ENCODE peak calls at places on chromosome 6, in six cellular contexts. O, X, C, N, F and I are unnamed samples.

GRCh38 chr6:97468981-97469380 is 186.0 kb upstream of the MMS22L start:
- ATAC-seq in F (no peak), O (no peak), X (no peak), N (no peak), C (no peak), I (no peak)

GRCh38 chr6:158328446-158328845 is 16.2 kb downstream of the TULP4 start:
- ATAC-seq in O (no peak), C (peak), F (no peak), X (peak), N (no peak), I (no peak)

GRCh38 chr6:148144917-148145521 is 197.6 kb upstream of the SASH1 start:
- ATAC-seq in X (peak), F (peak), C (peak), O (peak), N (peak), I (no peak)

GRCh38 chr6:2899596-2899995 is 3.5 kb downstream of the SERPINB9 start:
- ATAC-seq in O (no peak), N (no peak), C (no peak), F (no peak), X (peak), I (no peak)

GRCh38 chr6:15776458-15776980 is 113.7 kb upstream of the DTNBP1 start:
- ATAC-seq in X (peak), N (no peak), F (no peak), O (no peak), C (no peak), I (no peak)

GRCh38 chr6:169205176-169206160 is 48.2 kb downstream of the THBS2 start:
- ATAC-seq in N (no peak), O (no peak), C (no peak), F (peak), X (no peak), I (peak)

GRCh38 chr6:36649721-36650484 is 28.6 kb upstream of the CDKN1A start:
- ATAC-seq in O (peak), X (no peak), F (no peak), C (peak), N (no peak), I (no peak)

GRCh38 chr6:158290040-158290439 is 22.2 kb upstream of the TULP4 start:
- ATAC-seq in N (no peak), X (peak), O (no peak), F (no peak), C (no peak), I (no peak)

GRCh38 chr6:35265523-35265922 is 6.0 kb downstream of the ZNF76 start:
- ATAC-seq in X (no peak), N (no peak), F (no peak), O (no peak), C (no peak), I (no peak)

GRCh38 chr6:109182590-109182989 is 87.3 kb downstream of the CEP57L1 start:
- ATAC-seq in C (peak), F (no peak), O (no peak), N (no peak), X (no peak), I (peak)

GRCh38 chr6:24690561-24690960 is 23.7 kb downstream of the ACOT13 start:
- ATAC-seq in C (no peak), N (no peak), F (no peak), O (no peak), X (no peak), I (no peak)

GRCh38 chr6:52603000-52603795 is 26.3 kb upstream of the TRAM2 start:
- ATAC-seq in N (no peak), F (no peak), X (peak), C (no peak), O (peak), I (no peak)

GRCh38 chr6:130997061-130997753 is 65.8 kb downstream of the EPB41L2 start:
- ATAC-seq in N (no peak), F (no peak), C (no peak), X (no peak), O (no peak), I (no peak)

GRCh38 chr6:161677188-161677587 is 403.3 kb upstream of the AGPAT4 start:
- ATAC-seq in O (no peak), X (no peak), N (no peak), F (no peak), C (no peak), I (no peak)

GRCh38 chr6:157881375-157881774 is 58.3 kb downstream of the SNX9 start:
- ATAC-seq in N (no peak), F (no peak), O (no peak), X (no peak), C (no peak), I (no peak)

GRCh38 chr6:11043961-11044711 is at the start of gene ELOVL2:
- ATAC-seq in C (peak), F (peak), N (peak), O (peak), X (peak), I (peak)

GRCh38 chr6:57207872-57208271 is 14.2 kb downstream of the RAB23 start:
- ATAC-seq in X (peak), O (peak), N (no peak), C (no peak), F (no peak), I (no peak)

GRCh38 chr6:2204272-2204671 is 41.1 kb downstream of the GMDS start:
- ATAC-seq in C (no peak), N (no peak), O (no peak), X (no peak), F (no peak), I (no peak)

GRCh38 chr6:108587258-108588059 is 26.7 kb downstream of the FOXO3 start:
- ATAC-seq in O (peak), C (peak), X (no peak), N (peak), F (no peak), I (no peak)

GRCh38 chr6:115821798-115822197 is 238.9 kb downstream of the FRK start:
- ATAC-seq in F (no peak), N (no peak), C (peak), O (no peak), X (no peak), I (no peak)

GRCh38 chr6:88870728-88871330 is 92.6 kb downstream of the RNGTT start:
- ATAC-seq in C (no peak), X (peak), N (no peak), O (peak), F (peak), I (no peak)

GRCh38 chr6:90445533-90446108 is 141.3 kb downstream of the MAP3K7 start:
- ATAC-seq in F (no peak), O (no peak), X (no peak), N (no peak), C (no peak), I (no peak)

GRCh38 chr6:90450268-90450953 is 136.5 kb downstream of the MAP3K7 start:
- ATAC-seq in C (no peak), X (no peak), F (no peak), N (no peak), O (no peak), I (no peak)

GRCh38 chr6:90444125-90444745 is 142.6 kb downstream of the MAP3K7 start:
- ATAC-seq in C (no peak), N (no peak), X (no peak), F (no peak), O (no peak), I (no peak)

GRCh38 chr6:90442366-90442765 is 144.5 kb downstream of the MAP3K7 start:
- ATAC-seq in X (no peak), C (no peak), N (no peak), F (no peak), O (no peak), I (no peak)

GRCh38 chr6:90446164-90446563 is 140.7 kb downstream of the MAP3K7 start:
- ATAC-seq in C (no peak), O (no peak), F (no peak), X (no peak), N (no peak), I (no peak)
- TF ChIP-seq EP300 in C (no peak), O (no peak), F (no peak), X (no peak), N (no peak), I (no peak)

DNA sequence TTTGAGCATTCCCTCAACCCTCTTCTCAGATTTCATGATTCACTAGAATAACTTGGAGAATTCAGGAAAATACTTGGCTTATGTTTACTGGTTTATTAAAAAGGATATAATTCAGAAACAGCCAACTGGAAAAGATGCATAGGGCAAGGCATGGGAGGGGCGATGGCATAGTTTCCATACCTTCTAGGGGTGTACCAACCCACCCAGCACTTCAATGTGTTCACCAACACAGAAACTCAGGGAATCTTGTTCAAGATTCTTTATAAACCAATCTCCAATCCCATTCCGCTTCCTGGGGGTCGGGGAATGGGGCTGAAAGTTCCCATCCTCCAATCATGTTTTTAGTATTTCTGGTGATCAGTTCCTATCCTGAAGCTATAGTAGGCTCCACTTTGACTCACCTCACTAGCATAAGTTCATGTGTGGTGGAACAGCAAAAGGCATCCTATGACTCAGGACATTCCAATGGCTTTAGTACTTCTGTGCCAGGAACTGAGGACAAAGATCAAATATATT is 164.4 kb downstream of the SIM1 start:
- ATAC-seq in C (peak), X (no peak), F (no peak), N (peak), O (no peak), I (no peak)
- TF ChIP-seq EP300 in C (peak), X (no peak), F (no peak), N (no peak), O (no peak), I (no peak)

GRCh38 chr6:39178235-39178634 is 51.0 kb downstream of the KCNK5 start:
- ATAC-seq in N (no peak), X (no peak), C (no peak), O (no peak), F (no peak), I (no peak)
- TF ChIP-seq EP300 in N (no peak), X (no peak), C (no peak), O (no peak), F (no peak), I (no peak)

DNA sequence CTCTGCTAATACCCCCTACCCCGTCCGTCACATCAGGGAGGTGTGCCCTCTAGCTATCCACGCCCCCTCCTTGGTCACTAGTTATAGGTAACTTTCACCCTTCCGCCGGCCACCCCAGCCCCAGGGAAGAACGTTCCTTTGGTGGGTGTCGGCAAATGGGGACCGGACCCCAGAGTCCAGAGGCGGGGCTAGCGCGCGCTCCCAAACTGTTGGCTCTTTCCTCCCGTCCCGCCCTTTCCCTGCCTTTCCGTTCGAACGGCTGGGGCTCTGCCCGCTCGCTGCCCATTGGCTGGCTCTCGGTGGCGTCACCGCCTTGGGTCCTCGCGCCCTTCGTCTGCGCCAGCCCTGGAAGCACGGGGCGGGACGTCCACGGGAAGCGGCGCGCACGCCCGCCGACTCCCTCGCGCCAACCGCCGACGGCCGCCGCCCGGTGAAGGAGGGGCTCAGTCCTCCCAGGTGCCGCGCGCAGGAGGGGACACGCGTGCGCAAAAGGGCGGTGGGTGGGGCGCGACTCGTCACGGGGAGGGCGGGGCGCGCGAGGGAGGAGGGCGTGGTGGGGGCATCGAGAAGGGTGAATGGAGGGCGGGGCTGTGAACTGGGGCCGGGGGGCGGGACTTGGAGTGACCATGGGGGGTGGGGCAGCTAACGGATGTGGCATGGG is 634 bp upstream of the PHF1 start:
- ATAC-seq in N (peak), X (peak), F (peak), O (peak), C (peak), I (peak)
- TF ChIP-seq EP300 in N (no peak), X (no peak), F (no peak), O (peak), C (no peak), I (no peak)

GRCh38 chr6:137851669-137852068 is 15.4 kb upstream of the TNFAIP3 start:
- ATAC-seq in O (peak), X (no peak), F (no peak), N (no peak), C (no peak), I (no peak)

GRCh38 chr6:137850816-137851602 is 16.1 kb upstream of the TNFAIP3 start:
- ATAC-seq in N (no peak), C (no peak), X (no peak), O (peak), F (no peak), I (no peak)

GRCh38 chr6:137849709-137850093 is 17.4 kb upstream of the TNFAIP3 start:
- ATAC-seq in N (no peak), C (no peak), F (no peak), O (no peak), X (peak), I (no peak)

GRCh38 chr6:137849076-137849708 is 17.9 kb upstream of the TNFAIP3 start:
- ATAC-seq in N (no peak), C (no peak), O (no peak), F (no peak), X (no peak), I (no peak)

GRCh38 chr6:137850137-137850714 is 16.8 kb upstream of the TNFAIP3 start:
- ATAC-seq in O (no peak), X (peak), C (no peak), N (no peak), F (no peak), I (no peak)
- TF ChIP-seq EP300 in O (no peak), X (no peak), C (no peak), N (no peak), F (no peak), I (no peak)

GRCh38 chr6:164183556-164184123 is 769.1 kb downstream of the QKI start:
- ATAC-seq in X (no peak), O (no peak), C (no peak), N (no peak), F (peak), I (no peak)

GRCh38 chr6:164184410-164184809 is 769.9 kb downstream of the QKI start:
- ATAC-seq in C (no peak), N (no peak), O (no peak), F (no peak), X (no peak), I (no peak)

GRCh38 chr6:164188861-164189260 is 774.3 kb downstream of the QKI start:
- ATAC-seq in X (no peak), O (no peak), C (no peak), N (no peak), F (no peak), I (no peak)

DNA sequence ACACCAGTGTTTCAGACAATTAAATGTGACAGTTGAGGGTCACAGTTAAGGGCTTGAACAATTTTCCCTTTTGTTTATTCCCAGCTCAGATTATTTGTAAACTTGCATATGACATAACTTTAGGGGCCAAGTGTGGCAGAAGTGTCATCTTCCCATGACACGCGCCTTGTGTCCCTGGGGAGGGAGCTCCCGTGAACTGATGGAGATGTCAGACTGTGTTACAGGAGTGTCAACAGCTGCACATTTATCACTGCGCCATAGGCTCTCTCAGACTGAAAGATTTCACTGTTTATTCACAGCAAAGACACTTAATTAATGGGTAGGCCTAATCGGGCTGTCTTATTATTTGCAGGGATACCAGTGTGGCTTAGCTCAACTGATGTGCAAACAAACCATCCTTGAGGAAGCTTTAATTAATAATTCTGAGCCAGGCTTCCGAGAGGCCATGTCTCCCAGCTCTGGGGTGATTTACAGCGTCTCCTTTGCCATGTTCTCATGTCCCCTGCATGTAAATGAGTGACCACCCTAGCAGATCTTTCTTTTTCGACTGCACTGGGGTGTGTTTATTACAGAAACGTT is 770.9 kb downstream of the QKI start:
- ATAC-seq in N (no peak), C (no peak), X (no peak), F (no peak), O (no peak), I (no peak)
- TF ChIP-seq EP300 in N (no peak), C (no peak), X (no peak), F (no peak), O (no peak), I (no peak)

DNA sequence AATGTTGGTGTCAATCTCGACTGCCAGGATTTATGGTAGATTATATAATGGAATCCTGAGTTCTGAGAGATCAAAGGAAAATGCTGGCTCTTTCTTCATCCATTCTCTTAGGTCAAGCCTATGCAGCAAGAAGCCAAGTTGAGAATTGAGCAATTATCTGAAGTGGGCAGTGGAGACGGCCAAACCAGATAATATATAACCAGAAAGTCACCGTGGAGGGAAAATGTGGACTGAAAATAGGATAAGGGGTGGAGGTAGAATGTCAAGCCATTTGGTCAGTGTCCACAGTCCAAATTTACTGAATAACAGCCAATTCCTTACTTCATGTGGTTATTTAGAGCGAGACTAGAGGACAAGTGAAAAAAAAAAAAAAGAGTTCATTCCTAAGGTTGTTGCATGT is 107.8 kb upstream of the ESR1 start:
- ATAC-seq in X (no peak), O (no peak), N (no peak), C (no peak), F (peak), I (peak)
- TF ChIP-seq EP300 in X (no peak), O (no peak), N (no peak), C (no peak), F (no peak), I (no peak)

GRCh38 chr6:98973571-98973970 is 25.8 kb upstream of the FBXL4 start:
- ATAC-seq in O (no peak), N (no peak), F (no peak), C (no peak), X (no peak), I (no peak)

GRCh38 chr6:98975331-98975891 is 27.7 kb upstream of the FBXL4 start:
- ATAC-seq in O (peak), C (no peak), X (peak), N (no peak), F (no peak), I (no peak)

GRCh38 chr6:98974309-98974708 is 26.6 kb upstream of the FBXL4 start:
- ATAC-seq in C (no peak), X (peak), O (no peak), N (no peak), F (no peak), I (no peak)

GRCh38 chr6:98970469-98970868 is 22.7 kb upstream of the FBXL4 start:
- ATAC-seq in F (no peak), C (no peak), X (peak), O (no peak), N (no peak), I (no peak)

DNA sequence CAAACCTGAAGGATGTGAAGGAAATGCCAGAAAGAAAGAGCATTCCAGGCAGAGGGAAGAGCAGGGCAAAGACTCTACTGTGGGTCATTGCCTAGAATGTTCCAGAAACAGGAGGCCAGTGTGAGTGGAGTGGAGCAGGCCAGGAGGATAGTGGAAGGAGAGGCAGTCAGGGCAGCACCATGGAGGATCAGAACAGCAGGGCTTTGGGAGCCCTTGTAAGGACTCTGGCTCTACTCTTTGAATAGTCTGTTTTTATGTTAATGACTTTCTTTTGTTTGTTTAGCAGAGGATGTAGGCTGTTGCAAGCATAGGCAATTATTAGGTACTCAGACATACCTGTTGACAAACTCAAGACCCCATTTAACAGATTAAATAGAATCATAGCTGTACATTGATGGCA is 23.6 kb upstream of the FBXL4 start:
- ATAC-seq in O (no peak), C (no peak), N (no peak), X (no peak), F (no peak), I (no peak)
- TF ChIP-seq EP300 in O (no peak), C (no peak), N (no peak), X (no peak), F (no peak), I (no peak)

GRCh38 chr6:33313105-33313708 is 671 bp downstream of the TAPBP start:
- ATAC-seq in O (peak), F (peak), N (peak), C (peak), X (peak), I (no peak)

GRCh38 chr6:33313709-33314514 is at the start of gene TAPBP:
- ATAC-seq in N (peak), X (peak), O (peak), F (peak), C (peak), I (peak)

GRCh38 chr6:33315753-33316602 is 1.6 kb downstream of the ZBTB22 start:
- ATAC-seq in C (no peak), X (no peak), N (no peak), F (no peak), O (no peak), I (no peak)

GRCh38 chr6:33314943-33315752 is 1.3 kb upstream of the TAPBP start:
- ATAC-seq in O (peak), C (no peak), N (peak), F (peak), X (peak), I (no peak)

GRCh38 chr6:33314515-33314942 is 651 bp upstream of the TAPBP start:
- ATAC-seq in N (peak), C (peak), X (peak), O (peak), F (peak), I (peak)
- TF ChIP-seq EP300 in N (no peak), C (no peak), X (no peak), O (no peak), F (no peak), I (no peak)